ENCODE peak calls at places on chromosome 1, in nine cellular contexts. N, D, L, B, T, W, P, A and E are unnamed samples.

GRCh38 chr1:27659497-27660299 is 12.3 kb downstream of the IFI6 start:
- DNase-seq in P (peak), D (peak), T (peak), N (peak), A (peak), B (peak), W (peak), L (peak), E (peak)

GRCh38 chr1:39648496-39648895 is 9.1 kb upstream of the HEYL start:
- DNase-seq in W (no peak), T (no peak), A (no peak), P (no peak), L (no peak), N (no peak), D (no peak), B (no peak), E (no peak)

GRCh38 chr1:46605242-46605641 is 1.2 kb upstream of the MKNK1 start:
- DNase-seq in T (no peak), B (no peak), A (no peak), L (no peak), P (no peak), D (no peak), W (no peak), N (no peak), E (no peak)

GRCh38 chr1:77538956-77539509 is 143.4 kb downstream of the ZZZ3 start:
- DNase-seq in B (no peak), L (no peak), T (peak), P (peak), D (peak), W (peak), A (no peak), N (peak), E (no peak)

GRCh38 chr1:30745834-30746208 is 11.8 kb downstream of the LAPTM5 start:
- DNase-seq in D (no peak), A (no peak), N (no peak), L (no peak), B (no peak), P (no peak), W (no peak), T (no peak), E (no peak)

GRCh38 chr1:11977625-11978024 is 2.6 kb upstream of the MFN2 start:
- DNase-seq in D (peak), B (no peak), L (no peak), T (no peak), N (no peak), A (no peak), W (no peak), P (no peak), E (no peak)

GRCh38 chr1:8137406-8138244 is 111.5 kb upstream of the ERRFI1 start:
- DNase-seq in N (peak), L (no peak), D (peak), P (no peak), T (peak), W (peak), A (no peak), B (no peak), E (no peak)

GRCh38 chr1:94974824-94975223 is 47.9 kb upstream of the CNN3 start:
- DNase-seq in D (peak), P (no peak), T (peak), B (no peak), N (peak), A (no peak), W (peak), L (no peak), E (no peak)

GRCh38 chr1:23634840-23635642 is 56.6 kb upstream of the RPL11 start:
- DNase-seq in T (peak), W (peak), B (no peak), A (no peak), L (peak), D (peak), N (peak), P (peak), E (peak)

GRCh38 chr1:101040666-101041065 is 15.1 kb upstream of the DPH5 start:
- DNase-seq in T (no peak), A (no peak), W (no peak), P (no peak), B (no peak), D (no peak), L (no peak), N (no peak), E (no peak)

GRCh38 chr1:6212193-6212959 is 6.5 kb downstream of the RNF207 start:
- DNase-seq in P (no peak), L (no peak), B (no peak), N (no peak), A (no peak), T (no peak), D (no peak), W (no peak), E (no peak)

GRCh38 chr1:36400825-36401601 is 3.3 kb upstream of the LSM10 start:
- DNase-seq in W (no peak), P (peak), N (peak), B (peak), L (peak), T (no peak), D (peak), A (no peak), E (peak)

GRCh38 chr1:2534775-2535387 is 4.8 kb upstream of the HES5 start:
- DNase-seq in N (no peak), L (no peak), P (peak), W (peak), D (peak), T (peak), B (no peak), A (no peak), E (peak)

GRCh38 chr1:225748479-225748878 is 29.1 kb upstream of the SRP9 start:
- DNase-seq in A (no peak), W (no peak), N (no peak), T (no peak), P (no peak), B (no peak), L (no peak), D (no peak), E (no peak)

GRCh38 chr1:111770916-111771315 is 15.2 kb downstream of the DDX20 start:
- DNase-seq in N (no peak), P (no peak), A (no peak), D (peak), T (no peak), L (no peak), W (no peak), B (no peak), E (no peak)